ENCODE peak calls at places on chromosome 11, in five cellular contexts. U is right cardiac atrium, R is neural progenitor cell, T is A172, H is OCI-LY7. E is an unnamed sample.

GRCh38 chr11:76669901-76670474 is 559 bp downstream of the LRRC32 start:
- DNase-seq in R (peak), H (peak), T (peak), U (peak), E (no peak)

GRCh38 chr11:102062106-102062505 is 14.9 kb downstream of the CFAP300 start:
- DNase-seq in T (no peak), H (no peak), R (no peak), U (no peak), E (no peak)

GRCh38 chr11:64126796-64127195 is 39.1 kb downstream of the MACROD1 start:
- DNase-seq in H (no peak), T (no peak), R (no peak), U (no peak), E (no peak)

GRCh38 chr11:126834149-126834548 is 166.4 kb downstream of the KIRREL3 start:
- DNase-seq in U (no peak), H (no peak), T (peak), R (no peak), E (no peak)

GRCh38 chr11:1139441-1140066 is 18.2 kb upstream of the MUC5AC start:
- DNase-seq in R (no peak), U (no peak), H (no peak), T (no peak), E (no peak)

GRCh38 chr11:12214751-12215150 is 104.4 kb downstream of the MICAL2 start:
- DNase-seq in R (no peak), H (no peak), U (no peak), T (no peak), E (no peak)

GRCh38 chr11:118928870-118929495 is 3.3 kb upstream of the BCL9L start:
- DNase-seq in T (peak), H (peak), R (no peak), U (peak), E (peak)

GRCh38 chr11:118659314-118659939 is 20.0 kb downstream of the TREH start:
- DNase-seq in T (peak), H (peak), R (peak), U (peak), E (peak)

GRCh38 chr11:2166091-2166851 is 5.3 kb upstream of the INS start:
- DNase-seq in H (no peak), T (no peak), R (peak), U (no peak), E (no peak)

GRCh38 chr11:31987118-31988005 is 103.5 kb upstream of the RCN1 start:
- DNase-seq in T (no peak), R (peak), H (no peak), U (no peak), E (no peak)

GRCh38 chr11:94641167-94641761 is 74.1 kb downstream of the PIWIL4 start:
- DNase-seq in H (no peak), U (peak), T (no peak), R (no peak), E (peak)

GRCh38 chr11:100682247-100682969 is 4.7 kb upstream of the ARHGAP42 start:
- DNase-seq in R (no peak), U (no peak), H (peak), T (peak), E (no peak)

GRCh38 chr11:18064450-18065048 is 18.5 kb upstream of the TPH1 start:
- DNase-seq in H (no peak), R (no peak), U (no peak), T (no peak), E (no peak)

GRCh38 chr11:131760191-131760951 is 390.0 kb downstream of the NTM start:
- DNase-seq in R (peak), U (no peak), H (no peak), T (peak), E (no peak)

GRCh38 chr11:12390687-12391110 is 13.3 kb downstream of the PARVA start:
- DNase-seq in R (no peak), H (no peak), T (peak), U (no peak), E (no peak)

GRCh38 chr11:128339721-128340271 is 247.6 kb downstream of the ETS1 start:
- DNase-seq in R (no peak), T (no peak), U (no peak), H (no peak), E (no peak)

GRCh38 chr11:83437939-83438338 is 151.8 kb upstream of the CCDC90B start:
- DNase-seq in U (no peak), T (no peak), R (no peak), H (no peak), E (no peak)

E was measured in gastrocnemius medialis.